ENCODE peak calls at places on chromosomes 7 and 10, in five cellular contexts. E is suprapubic skin, L is sigmoid colon, W is GM23338, N is upper lobe of left lung. V is an unnamed sample. For H3K4me1, the result is how much of the 10 kb centered on the place peaks cover.

GRCh38 chr10:27747096-27747451 is 1.5 kb upstream of the MKX start:
- DNase-seq in W (peak), N (no peak), E (no peak), L (no peak), V (no peak)

GRCh38 chr7:51256244-51256781 is 60.3 kb downstream of the COBL start:
- DNase-seq in E (no peak), W (no peak), L (no peak), N (no peak), V (peak)

GRCh38 chr7:49001610-49002033 is 77.3 kb downstream of the CDC14C start:
- DNase-seq in W (peak), E (no peak), L (no peak), N (no peak), V (peak)

GRCh38 chr7:51847461-51848134 is 531.0 kb upstream of the COBL start:
- DNase-seq in L (no peak), N (no peak), W (peak), E (no peak), V (no peak)

GRCh38 chr10:88990528-88991160 is at the start of gene FAS:
- DNase-seq in E (peak), N (peak), W (peak), L (peak), V (peak)

GRCh38 chr10:100829103-100829870 is 83.5 kb upstream of the SLF2 start:
- DNase-seq in L (no peak), N (peak), W (peak), E (peak), V (no peak)

GRCh38 chr10:24150853-24151252 is 58.1 kb upstream of the KIAA1217 start:
- DNase-seq in E (no peak), W (peak), L (no peak), N (no peak), V (no peak)

GRCh38 chr10:60417898-60418297 is 28.2 kb upstream of the ANK3 start:
- DNase-seq in N (no peak), L (no peak), W (no peak), E (no peak), V (no peak)

GRCh38 chr7:116328161-116328560 is 117.8 kb downstream of the TES start:
- DNase-seq in L (no peak), N (no peak), W (no peak), E (no peak), V (no peak)

GRCh38 chr7:102891693-102892261 is 21.0 kb upstream of the LRRC17 start:
- DNase-seq in E (no peak), N (no peak), W (no peak), L (peak), V (peak)

GRCh38 chr7:28144266-28144665 is 36.3 kb downstream of the JAZF1 start:
- DNase-seq in L (no peak), W (peak), E (no peak), N (no peak), V (no peak)

GRCh38 chr7:41792099-41792498 is 89.2 kb upstream of the INHBA start:
- DNase-seq in L (no peak), E (no peak), N (no peak), W (no peak), V (no peak)

GRCh38 chr7:91913612-91914011 is 27.1 kb upstream of the AKAP9 start:
- DNase-seq in N (no peak), E (no peak), W (no peak), L (no peak), V (no peak)

GRCh38 chr7:12942599-12942998 is 255.2 kb downstream of the ARL4A start:
- DNase-seq in E (no peak), W (no peak), N (no peak), L (no peak), V (no peak)

GRCh38 chr7:1924185-1924817 is 254.2 kb downstream of the ELFN1 start:
- DNase-seq in E (no peak), W (no peak), L (no peak), N (no peak), V (no peak)

GRCh38 chr7:47078241-47078640 is 503.7 kb downstream of the TNS3 start:
- DNase-seq in W (no peak), L (no peak), N (no peak), E (no peak), V (no peak)

GRCh38 chr10:33669861-33670385 is 335.5 kb upstream of the NRP1 start:
- DNase-seq in W (no peak), N (no peak), L (no peak), E (no peak), V (no peak)

GRCh38 chr10:129773359-129773990 is 190.6 kb downstream of the EBF3 start:
- DNase-seq in W (no peak), E (peak), N (peak), L (peak), V (no peak)

GRCh38 chr10:59181668-59182067 is 5.2 kb downstream of the PHYHIPL start:
- DNase-seq in E (no peak), W (peak), L (no peak), N (no peak), V (no peak)

GRCh38 chr10:79932841-79933379 is 16.0 kb downstream of the SFTPD start:
- DNase-seq in L (no peak), N (no peak), W (no peak), E (peak), V (no peak)

GRCh38 chr7:87341441-87341840 is 4.0 kb upstream of the CROT start:
- DNase-seq in W (no peak), L (no peak), E (no peak), N (no peak), V (no peak)

GRCh38 chr7:136585954-136586670 is 282.3 kb upstream of the CHRM2 start:
- DNase-seq in L (no peak), W (no peak), N (no peak), E (no peak), V (no peak)

GRCh38 chr7:95322874-95323273 is 1.5 kb downstream of the PON1 start:
- DNase-seq in N (no peak), E (no peak), L (no peak), W (no peak), V (no peak)

GRCh38 chr7:7772385-7772784 is 54.0 kb upstream of the RPA3 start:
- DNase-seq in L (no peak), E (no peak), N (no peak), W (no peak), V (no peak)

GRCh38 chr10:21203473-21204107 is 306.5 kb upstream of the NEBL start:
- DNase-seq in L (no peak), N (no peak), E (no peak), W (no peak), V (no peak)
- H3K4me1 ChIP-seq in L (under half), N (under half), E (under half), W (under half), V (under half)

GRCh38 chr10:30443049-30443448 is 9.1 kb downstream of the MAP3K8 start:
- DNase-seq in E (no peak), L (no peak), W (no peak), N (no peak), V (no peak)
- TF ChIP-seq POLR2AphosphoS5 in E (no peak), L (no peak), W (no peak), N (no peak), V (no peak)

DNA sequence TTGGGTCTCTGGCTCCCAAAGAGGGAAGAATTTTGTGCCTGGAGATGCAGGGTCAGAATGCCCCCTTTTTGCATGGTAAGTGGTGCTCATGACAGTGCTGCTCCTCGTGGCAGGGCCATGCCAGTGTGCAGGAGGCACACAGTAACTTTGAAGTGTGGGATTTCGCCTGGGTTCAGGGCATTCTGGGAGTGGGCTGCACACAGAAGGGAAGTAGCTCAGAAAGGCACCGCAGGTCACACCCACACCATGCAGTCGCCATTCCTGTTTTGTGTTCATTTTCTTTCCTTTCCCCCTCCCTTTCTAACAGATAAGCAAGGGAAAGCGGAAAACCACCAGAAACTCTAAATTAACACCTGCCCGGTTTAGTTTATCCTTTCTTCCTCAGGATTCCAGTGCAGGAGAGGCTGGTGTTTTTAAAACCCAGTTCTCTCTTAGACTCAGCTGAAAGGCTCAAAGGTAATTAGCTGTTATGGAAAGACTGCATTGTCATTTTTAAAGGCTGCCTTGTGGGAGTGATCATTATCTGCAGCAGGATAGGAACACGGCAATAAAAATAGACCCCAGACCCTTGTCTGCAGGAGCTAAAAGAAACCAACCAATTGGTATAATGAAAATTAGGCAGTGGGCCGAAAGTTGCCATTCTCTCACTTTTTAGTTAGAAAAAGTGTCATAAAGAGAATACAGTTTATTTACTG is 50.2 kb downstream of the EEPD1 start:
- DNase-seq in W (no peak), E (no peak), N (no peak), L (peak), V (no peak)
- H3K4me1 ChIP-seq in W (under half), E (under half), N (under half), L (under half), V (under half)

GRCh38 chr7:33939121-33939520 is 33.8 kb downstream of the BMPER start:
- DNase-seq in N (no peak), W (no peak), E (no peak), L (no peak), V (no peak)
- TF ChIP-seq POLR2AphosphoS5 in N (no peak), W (no peak), E (no peak), L (no peak), V (no peak)

DNA sequence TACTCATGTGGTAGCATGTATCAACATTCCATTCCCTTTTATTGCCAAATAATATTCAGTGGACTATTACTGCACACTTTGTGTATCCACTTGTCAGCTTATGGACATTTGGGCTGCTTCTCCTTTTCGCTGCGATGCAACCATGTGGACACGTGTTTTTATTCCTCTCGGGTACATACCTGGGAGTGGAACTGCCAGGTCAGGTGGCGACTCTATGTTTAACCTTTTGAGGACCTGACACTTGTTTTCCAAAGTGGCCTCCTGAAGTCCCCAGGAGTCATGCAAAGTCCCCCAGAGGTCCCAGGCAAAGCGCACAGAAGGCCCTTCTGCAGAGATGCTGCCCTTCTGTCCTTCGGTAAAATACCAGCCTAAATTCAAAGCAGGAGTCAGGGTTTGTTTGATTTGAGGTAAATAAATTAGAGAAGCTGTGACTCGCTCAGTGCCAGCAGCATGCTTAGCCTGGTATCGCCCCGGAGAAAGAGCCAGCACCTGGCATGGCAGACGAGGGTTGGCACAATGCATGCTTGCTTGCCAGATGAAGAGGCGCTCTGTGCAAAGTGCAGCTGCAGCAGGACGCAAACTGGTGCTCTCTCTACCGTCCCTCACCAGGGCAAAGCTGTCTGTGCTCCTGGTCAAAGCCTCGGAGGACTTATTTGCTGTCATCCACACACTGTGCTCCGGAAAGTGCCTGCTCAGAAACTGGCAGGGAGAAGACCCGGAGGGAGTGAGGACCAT is 37.8 kb downstream of the HIPK2 start:
- DNase-seq in L (no peak), W (no peak), N (no peak), E (no peak), V (peak)
- H3K4me1 ChIP-seq in L (under half), W (under half), N (half or more), E (under half), V (under half)

GRCh38 chr10:62268399-62269076 is at the start of gene RTKN2:
- DNase-seq in L (peak), N (peak), W (peak), E (peak), V (peak)
- TF ChIP-seq POLR2AphosphoS5 in L (no peak), N (peak), W (peak), E (no peak), V (no peak)